ENCODE peak calls at places on chromosomes 13 and 19, in six cellular contexts. M is heart right ventricle, V is stomach, R is PC-3, W is A549, D is mesothelial cell of epicardium. Y is an unnamed sample.

GRCh38 chr13:66896933-66897332 is 333.2 kb downstream of the PCDH9 start:
- DNase-seq in D (no peak), R (no peak), V (no peak), W (no peak), M (no peak), Y (no peak)

GRCh38 chr19:54464624-54465266 is 1.2 kb upstream of the LENG9 start:
- DNase-seq in V (peak; percentile 95), M (peak; percentile 88), D (no peak), R (peak; percentile 93), W (peak; percentile 87), Y (peak; percentile 95)

GRCh38 chr13:99908129-99908805 is 63.3 kb downstream of the ZIC5 start:
- DNase-seq in R (no peak), M (no peak), D (no peak), W (no peak), V (peak; percentile 71), Y (no peak)

GRCh38 chr13:33323766-33324525 is 38.4 kb upstream of the STARD13 start:
- DNase-seq in D (no peak), W (no peak), R (no peak), V (no peak), M (no peak), Y (no peak)

GRCh38 chr13:30763786-30764440 is 28.6 kb downstream of the ALOX5AP start:
- DNase-seq in V (no peak), M (no peak), W (no peak), R (peak; percentile 31), D (no peak), Y (no peak)

GRCh38 chr13:48126944-48127814 is 32.3 kb upstream of the MED4 start:
- DNase-seq in V (peak; percentile 29), R (peak; percentile 66), W (peak; percentile 33), M (peak; percentile 81), D (no peak), Y (peak; percentile 57)

GRCh38 chr13:110638814-110639806 is 23.8 kb downstream of the NAXD start:
- DNase-seq in R (no peak), W (no peak), M (no peak), D (no peak), V (peak; percentile 22), Y (no peak)

GRCh38 chr19:54203151-54203611 is 2.5 kb downstream of the RPS9 start:
- DNase-seq in D (no peak), V (peak; percentile 59), M (no peak), R (peak; percentile 46), W (no peak), Y (no peak)

GRCh38 chr13:30371649-30372265 is 50.5 kb upstream of the UBE2L5 start:
- DNase-seq in V (peak; percentile 71), R (peak; percentile 69), W (no peak), M (no peak), D (no peak), Y (peak; percentile 58)

GRCh38 chr13:98221234-98221633 is 44.2 kb upstream of the RNF113B start:
- DNase-seq in D (no peak), W (no peak), R (no peak), V (no peak), M (no peak), Y (no peak)

GRCh38 chr19:43560687-43561086 is 14.6 kb downstream of the XRCC1 start:
- DNase-seq in V (no peak), M (no peak), D (no peak), R (no peak), W (peak; percentile 62), Y (no peak)

GRCh38 chr13:72104656-72105180 is 237.7 kb upstream of the DACH1 start:
- DNase-seq in M (no peak), D (no peak), V (no peak), R (no peak), W (no peak), Y (no peak)

GRCh38 chr19:17948474-17948966 is 15.7 kb downstream of the CCDC124 start:
- DNase-seq in W (no peak), V (no peak), R (no peak), D (no peak), M (peak; percentile 25), Y (no peak)

GRCh38 chr13:30792257-30793000 is 57.1 kb downstream of the ALOX5AP start:
- DNase-seq in D (no peak), W (peak; percentile 33), M (peak; percentile 56), V (peak; percentile 71), R (peak; percentile 91), Y (no peak)

GRCh38 chr13:97742084-97742483 is 211.4 kb upstream of the IPO5 start:
- DNase-seq in W (no peak), D (no peak), R (no peak), M (no peak), V (no peak), Y (no peak)

GRCh38 chr13:87677334-87678234 is 6.4 kb downstream of the SLITRK5 start:
- DNase-seq in R (peak; percentile 14), W (no peak), V (no peak), M (no peak), D (no peak), Y (peak; percentile 21)

GRCh38 chr19:18021121-18021755 is 13.3 kb downstream of the ARRDC2 start:
- DNase-seq in V (peak; percentile 88), R (peak; percentile 80), M (peak; percentile 91), W (no peak), D (no peak), Y (no peak)

GRCh38 chr19:46515879-46516350 is 20.2 kb upstream of the PNMA8B start:
- DNase-seq in R (peak; percentile 59), M (no peak), D (no peak), W (peak; percentile 89), V (no peak), Y (peak; percentile 56)

GRCh38 chr19:954672-955494 is 29.0 kb downstream of the ARID3A start:
- DNase-seq in R (no peak), M (no peak), D (no peak), W (no peak), V (no peak), Y (peak; percentile 94)

GRCh38 chr19:39112338-39112890 is 13.2 kb upstream of the PAK4 start:
- DNase-seq in W (peak; percentile 99), R (peak; percentile 87), V (no peak), D (no peak), M (no peak), Y (no peak)

GRCh38 chr19:39109641-39110040 is 15.9 kb upstream of the PAK4 start:
- DNase-seq in W (no peak), D (no peak), V (no peak), R (no peak), M (no peak), Y (no peak)

GRCh38 chr19:39113199-39113598 is 12.4 kb upstream of the PAK4 start:
- DNase-seq in D (no peak), M (no peak), W (no peak), V (no peak), R (no peak), Y (no peak)

GRCh38 chr19:39111593-39112199 is 13.9 kb upstream of the PAK4 start:
- DNase-seq in R (peak; percentile 59), D (no peak), M (no peak), W (peak; percentile 84), V (no peak), Y (no peak)

GRCh38 chr19:39110263-39110967 is 15.2 kb upstream of the PAK4 start:
- DNase-seq in R (peak; percentile 61), M (peak; percentile 48), W (peak; percentile 95), V (peak; percentile 81), D (no peak), Y (peak; percentile 83)
- TF ChIP-seq CTCF in R (peak; percentile 74), M (peak; percentile 37), W (peak; percentile 99), V (no peak), D (peak; percentile 90), Y (peak; percentile 75)

GRCh38 chr19:39183100-39183499 is 13.7 kb upstream of the NCCRP1 start:
- DNase-seq in R (no peak), M (no peak), V (no peak), D (peak; percentile 13), W (no peak), Y (no peak)

GRCh38 chr19:39190768-39191167 is 6.0 kb upstream of the NCCRP1 start:
- DNase-seq in R (no peak), W (no peak), V (no peak), M (no peak), D (no peak), Y (no peak)

GRCh38 chr19:39188960-39189359 is 7.8 kb upstream of the NCCRP1 start:
- DNase-seq in M (no peak), R (no peak), D (no peak), V (no peak), W (no peak), Y (no peak)

GRCh38 chr19:39186391-39186790 is 10.4 kb upstream of the NCCRP1 start:
- DNase-seq in W (no peak), R (no peak), D (no peak), M (no peak), V (no peak), Y (no peak)

DNA sequence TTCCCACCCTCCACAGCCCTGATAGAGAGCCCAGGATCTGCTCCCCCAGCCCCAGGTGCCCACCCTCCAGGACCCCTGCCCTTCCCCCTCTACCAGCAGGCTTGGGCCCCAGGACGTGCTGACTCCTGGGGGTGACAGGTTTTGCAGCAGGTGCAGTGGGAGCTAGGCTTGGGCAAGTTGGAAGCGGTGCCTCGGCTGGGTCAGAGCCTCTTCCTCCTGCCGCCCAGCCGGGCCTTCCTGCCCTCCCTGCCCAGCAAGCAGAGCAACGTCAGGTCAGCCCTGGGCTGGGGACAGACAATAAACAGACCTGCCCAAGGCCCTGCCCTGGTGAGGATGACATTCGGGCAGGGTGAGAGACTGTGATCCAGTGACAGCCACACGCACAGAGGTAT is 9.2 kb upstream of the NCCRP1 start:
- DNase-seq in V (no peak), D (no peak), R (no peak), M (no peak), W (no peak), Y (no peak)
- TF ChIP-seq CTCF in V (no peak), D (peak; percentile 24), R (peak; percentile 18), M (no peak), W (peak; percentile 21), Y (peak; percentile 14)

GRCh38 chr19:27774827-27775226 is 1438.1 kb downstream of the UQCRFS1 start:
- DNase-seq in D (no peak), W (no peak), R (peak; percentile 5), M (no peak), V (no peak), Y (no peak)

GRCh38 chr19:27775395-27775794 is 1437.6 kb downstream of the UQCRFS1 start:
- DNase-seq in M (no peak), V (no peak), D (no peak), W (no peak), R (no peak), Y (no peak)

GRCh38 chr19:27777242-27777641 is 1435.7 kb downstream of the UQCRFS1 start:
- DNase-seq in V (no peak), M (no peak), D (no peak), W (no peak), R (no peak), Y (no peak)

GRCh38 chr19:27776524-27776923 is 1436.4 kb downstream of the UQCRFS1 start:
- DNase-seq in M (no peak), W (no peak), R (no peak), V (no peak), D (no peak), Y (no peak)

GRCh38 chr19:27776020-27776419 is 1436.9 kb downstream of the UQCRFS1 start:
- DNase-seq in D (no peak), M (no peak), W (peak; percentile 50), V (no peak), R (peak; percentile 25), Y (no peak)
- TF ChIP-seq CTCF in D (no peak), M (no peak), W (no peak), V (no peak), R (no peak), Y (no peak)

DNA sequence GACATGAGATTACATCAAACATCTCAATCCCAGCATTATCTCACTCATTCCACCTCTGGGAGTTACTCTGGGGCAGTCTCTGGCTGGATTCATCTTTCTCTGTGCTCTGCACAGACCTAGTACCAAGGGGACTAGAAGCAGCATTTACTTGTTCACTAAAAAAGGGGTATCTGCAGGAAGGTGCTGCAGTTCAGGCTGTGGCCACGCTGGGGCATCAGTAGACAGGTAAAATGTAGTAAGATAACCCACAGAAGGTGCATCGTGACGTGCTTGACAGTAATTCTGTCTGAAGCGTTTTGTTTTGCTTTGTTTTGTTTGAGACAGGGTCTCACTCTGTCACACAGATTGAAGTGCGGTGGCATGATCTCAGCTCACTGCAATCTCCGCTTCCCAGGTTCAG is 29.3 kb downstream of the ZNF564 start:
- DNase-seq in R (no peak), M (no peak), V (no peak), D (no peak), W (no peak), Y (no peak)
- TF ChIP-seq CTCF in R (peak; percentile 20), M (no peak), V (no peak), D (no peak), W (no peak), Y (no peak)